ENCODE peak calls at places on chromosomes 16 and 17, in four cellular contexts. Y is pancreas, V is AG04449, E is natural killer cell. O is an unnamed sample.

GRCh38 chr17:2965621-2966275 is 97.7 kb downstream of the OR1D5 start:
- DNase-seq in Y (no peak), E (no peak), V (no peak), O (no peak)

GRCh38 chr16:87924937-87925670 is 11.2 kb downstream of the CA5A start:
- DNase-seq in E (no peak), Y (peak), V (no peak), O (no peak)

GRCh38 chr16:79110242-79110641 is 490.3 kb downstream of the MAF start:
- DNase-seq in E (no peak), V (no peak), Y (no peak), O (no peak)

GRCh38 chr17:80992077-80992947 is 671 bp downstream of the CHMP6 start:
- DNase-seq in V (no peak), E (no peak), Y (no peak), O (no peak)

GRCh38 chr17:62950067-62950466 is 16.0 kb upstream of the TANC2 start:
- DNase-seq in E (no peak), Y (peak), V (peak), O (peak)

GRCh38 chr16:71807905-71808592 is 585 bp downstream of the AP1G1 start:
- DNase-seq in E (no peak), V (no peak), Y (no peak), O (no peak)

GRCh38 chr16:82031116-82032084 is 3.7 kb upstream of the HSD17B2 start:
- DNase-seq in E (no peak), Y (no peak), V (no peak), O (peak)

GRCh38 chr16:24010440-24011089 is 174.8 kb downstream of the PRKCB start:
- DNase-seq in E (peak), V (peak), Y (peak), O (peak)

GRCh38 chr16:68200120-68200783 is 35.7 kb downstream of the ESRP2 start:
- DNase-seq in E (no peak), Y (no peak), V (no peak), O (no peak)

GRCh38 chr16:53457670-53458069 is 23.4 kb downstream of the RBL2 start:
- DNase-seq in E (peak), Y (no peak), V (no peak), O (no peak)

GRCh38 chr16:19419691-19420060 is 2.0 kb downstream of the TMC5 start:
- DNase-seq in Y (no peak), E (no peak), V (no peak), O (no peak)

GRCh38 chr16:85579883-85580607 is 33.1 kb upstream of the GSE1 start:
- DNase-seq in V (no peak), Y (no peak), E (no peak), O (no peak)

GRCh38 chr16:56311208-56312027 is 113.9 kb downstream of the AMFR start:
- DNase-seq in Y (no peak), E (no peak), V (no peak), O (no peak)

GRCh38 chr17:34163681-34164080 is 91.4 kb upstream of the CCL2 start:
- DNase-seq in Y (no peak), E (no peak), V (no peak), O (no peak)

GRCh38 chr17:8725881-8726280 is 18.8 kb downstream of the CCDC42 start:
- DNase-seq in E (no peak), Y (no peak), V (no peak), O (no peak)

GRCh38 chr16:87499189-87499486 is 6.3 kb upstream of the ZCCHC14 start:
- DNase-seq in E (no peak), Y (no peak), V (peak), O (peak)

GRCh38 chr16:68403704-68404103 is 44.6 kb downstream of the SMPD3 start:
- DNase-seq in V (no peak), E (no peak), Y (no peak), O (no peak)

GRCh38 chr17:42422412-42422957 is 571 bp downstream of the CAVIN1 start:
- DNase-seq in E (no peak), Y (no peak), V (no peak), O (no peak)

GRCh38 chr17:18259621-18260331 is 686 bp upstream of the MIEF2 start:
- DNase-seq in Y (no peak), E (no peak), V (no peak), O (no peak)

GRCh38 chr16:6300523-6300922 is 1032.1 kb upstream of the RBFOX1 start:
- DNase-seq in E (no peak), V (no peak), Y (no peak), O (no peak)

GRCh38 chr17:60160829-60161501 is 11.2 kb downstream of the CA4 start:
- DNase-seq in E (no peak), V (no peak), Y (no peak), O (no peak)

GRCh38 chr16:8594149-8594666 is 3.9 kb upstream of the TMEM114 start:
- DNase-seq in V (no peak), Y (no peak), E (no peak), O (no peak)
- TF ChIP-seq CTCF in V (no peak), Y (no peak), E (no peak), O (no peak)

DNA sequence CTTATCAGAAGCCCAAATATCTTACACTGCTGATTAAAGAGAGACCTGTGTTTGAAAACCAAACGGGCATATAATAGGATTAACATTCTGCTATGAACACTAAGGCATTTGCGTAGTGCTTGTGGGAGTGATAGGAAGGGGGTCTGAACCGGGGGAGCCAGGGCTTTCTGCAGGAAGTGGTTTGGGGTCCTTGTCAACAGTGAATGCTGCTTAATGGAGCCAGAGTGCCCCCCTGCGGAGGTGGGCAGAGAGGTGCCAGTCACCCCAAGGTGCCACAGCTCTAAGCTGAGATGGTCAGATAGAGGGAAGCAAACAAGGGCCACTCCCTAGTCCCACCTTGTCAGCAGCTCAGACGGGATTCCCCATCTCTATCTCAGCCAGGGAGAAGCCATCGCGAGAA is 17.6 kb downstream of the NAA60 start:
- DNase-seq in E (peak), Y (no peak), V (no peak), O (no peak)
- TF ChIP-seq CTCF in E (no peak), Y (no peak), V (no peak), O (no peak)

DNA sequence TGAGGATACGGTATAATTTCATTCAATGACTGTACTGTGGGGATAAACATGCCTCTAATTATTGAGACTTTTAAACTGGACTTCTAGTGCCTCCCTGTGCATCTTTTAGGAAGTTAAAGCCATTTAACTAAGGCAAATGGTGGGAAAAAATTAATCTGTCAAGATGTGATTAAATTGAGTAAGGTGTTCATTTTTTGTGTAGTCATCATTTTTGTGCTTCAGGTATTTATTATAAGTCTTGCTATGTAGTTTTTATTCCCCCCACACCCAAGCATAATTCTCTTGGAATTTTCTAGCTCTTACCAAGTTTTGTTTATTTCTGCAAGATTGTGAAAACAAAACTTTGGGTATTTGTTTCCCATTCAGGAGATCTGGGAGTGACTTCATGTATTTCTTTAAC is 10.2 kb downstream of the TAF15 start:
- DNase-seq in E (no peak), Y (no peak), V (no peak), O (no peak)
- TF ChIP-seq CTCF in E (no peak), Y (no peak), V (no peak), O (no peak)

GRCh38 chr16:26667271-26667703 is 399.4 kb upstream of the C16orf82 start:
- DNase-seq in E (no peak), V (no peak), Y (no peak), O (no peak)

GRCh38 chr16:26668026-26668425 is 398.7 kb upstream of the C16orf82 start:
- DNase-seq in E (no peak), Y (no peak), V (no peak), O (no peak)

GRCh38 chr16:26664086-26664485 is 402.6 kb upstream of the C16orf82 start:
- DNase-seq in V (no peak), E (no peak), Y (no peak), O (no peak)

GRCh38 chr16:26666486-26666885 is 400.2 kb upstream of the C16orf82 start:
- DNase-seq in E (no peak), Y (no peak), V (no peak), O (no peak)

GRCh38 chr16:26665166-26665939 is 401.4 kb upstream of the C16orf82 start:
- DNase-seq in E (no peak), V (no peak), Y (no peak), O (no peak)
- TF ChIP-seq CTCF in E (no peak), V (no peak), Y (no peak), O (no peak)

GRCh38 chr16:28823291-28823718 is 506 bp downstream of the ATXN2L start:
- DNase-seq in V (no peak), Y (no peak), E (no peak), O (no peak)

GRCh38 chr16:28824548-28824973 is 1.8 kb downstream of the ATXN2L start:
- DNase-seq in Y (no peak), V (no peak), E (no peak), O (no peak)

GRCh38 chr16:28822520-28823290 is at the start of gene ATXN2L:
- DNase-seq in E (peak), V (peak), Y (peak), O (peak)

GRCh38 chr16:28821874-28822519 is 802 bp upstream of the ATXN2L start:
- DNase-seq in V (no peak), Y (no peak), E (no peak), O (no peak)

DNA sequence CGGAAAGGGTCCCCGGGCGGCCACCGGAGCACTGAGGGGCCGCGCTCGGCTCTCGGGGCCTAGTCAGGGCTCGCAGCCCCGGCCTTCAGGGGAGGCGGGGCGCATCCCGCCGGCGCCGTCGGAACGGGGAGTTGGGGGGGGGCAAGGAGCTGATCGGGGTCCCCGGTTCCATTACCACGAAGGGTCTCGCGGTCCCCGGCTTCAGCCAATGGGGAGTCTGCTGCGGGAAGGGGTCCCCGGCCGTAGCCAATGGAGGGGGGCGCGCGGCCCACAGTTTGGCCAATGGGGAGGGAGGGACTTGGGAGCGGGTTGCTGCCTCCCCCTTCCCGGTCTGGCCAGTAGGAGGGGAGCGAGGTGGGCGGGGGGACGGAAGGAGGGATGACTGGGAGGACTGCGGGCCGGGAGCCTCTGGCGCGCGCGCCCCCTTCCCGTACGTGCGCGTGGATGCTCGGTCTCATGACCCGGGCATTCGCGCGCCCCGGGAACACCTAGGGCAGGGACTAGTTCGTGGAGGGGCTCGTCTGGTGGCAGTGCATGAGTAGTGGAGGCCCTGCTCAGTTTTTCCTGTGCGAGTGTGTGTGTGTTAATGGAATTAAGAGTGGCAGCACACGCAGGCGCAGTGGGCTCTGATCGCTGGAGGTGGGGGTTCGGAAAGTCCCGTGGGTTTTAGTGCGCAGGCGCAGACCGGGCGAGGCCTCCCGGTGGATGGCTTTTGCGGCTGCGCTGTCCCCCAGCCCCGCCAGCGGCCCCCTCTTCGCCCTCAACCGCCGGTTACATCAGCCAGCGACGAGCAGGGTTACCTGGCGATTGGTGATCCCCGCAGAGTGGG is 1.1 kb downstream of the ATXN2L start:
- DNase-seq in V (peak), Y (peak), E (peak), O (peak)
- TF ChIP-seq CTCF in V (peak), Y (peak), E (no peak), O (peak)

GRCh38 chr17:76706817-76707216 is 3.9 kb downstream of the MXRA7 start:
- DNase-seq in V (no peak), E (no peak), Y (no peak), O (no peak)

GRCh38 chr17:76710863-76711611 is at the start of gene MXRA7:
- DNase-seq in Y (peak), E (peak), V (no peak), O (no peak)

GRCh38 chr17:76709077-76709950 is 1.5 kb downstream of the MXRA7 start:
- DNase-seq in V (peak), E (no peak), Y (peak), O (peak)

GRCh38 chr17:76704799-76705198 is 6.0 kb downstream of the MXRA7 start:
- DNase-seq in E (no peak), V (no peak), Y (no peak), O (no peak)

DNA sequence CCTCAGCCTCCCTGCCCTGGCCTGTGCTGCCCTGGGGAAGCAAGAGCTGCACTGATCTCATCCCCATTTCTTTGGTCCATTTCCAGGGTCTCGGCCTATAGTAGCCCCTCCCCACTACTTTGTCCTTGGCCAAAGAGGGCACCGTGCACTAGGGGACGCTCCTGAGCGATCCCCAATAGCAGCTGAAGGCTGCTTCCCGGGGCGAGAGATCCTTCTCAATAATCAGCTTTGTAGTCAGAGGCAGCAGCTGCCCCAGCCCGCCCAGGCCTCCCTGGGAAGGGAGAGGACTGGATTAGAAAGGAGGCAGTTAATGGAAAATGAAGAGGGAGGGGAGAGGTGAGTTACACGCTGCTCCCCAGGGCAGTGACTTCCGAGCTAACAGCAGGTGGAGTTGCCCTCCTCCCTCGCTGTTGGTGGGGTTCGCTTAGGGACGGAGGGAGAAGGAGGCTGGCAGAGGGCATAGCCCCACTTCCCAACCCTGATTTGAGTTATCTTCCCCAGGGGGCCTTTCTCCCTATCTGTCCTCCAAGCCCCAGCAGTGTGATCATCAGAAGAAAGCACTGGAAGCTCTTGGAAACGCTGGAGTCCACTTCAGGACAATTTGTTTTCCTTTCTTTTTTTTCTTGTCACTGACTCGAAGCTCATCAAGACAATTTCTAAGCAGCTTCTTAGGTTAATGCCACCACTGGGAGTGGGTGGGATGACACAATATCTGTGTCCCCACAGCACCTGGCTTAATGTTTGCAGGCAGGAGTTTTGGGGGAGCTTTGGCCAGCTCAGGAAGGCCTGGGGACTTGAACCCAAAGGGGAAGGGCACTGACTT is 2.6 kb downstream of the MXRA7 start:
- DNase-seq in V (no peak), Y (no peak), E (no peak), O (no peak)
- TF ChIP-seq CTCF in V (no peak), Y (no peak), E (no peak), O (peak)

GRCh38 chr16:57422026-57422944 is 17.7 kb downstream of the CCL17 start:
- DNase-seq in E (no peak), Y (peak), V (peak), O (no peak)
- TF ChIP-seq CTCF in E (no peak), Y (peak), V (peak), O (peak)

DNA sequence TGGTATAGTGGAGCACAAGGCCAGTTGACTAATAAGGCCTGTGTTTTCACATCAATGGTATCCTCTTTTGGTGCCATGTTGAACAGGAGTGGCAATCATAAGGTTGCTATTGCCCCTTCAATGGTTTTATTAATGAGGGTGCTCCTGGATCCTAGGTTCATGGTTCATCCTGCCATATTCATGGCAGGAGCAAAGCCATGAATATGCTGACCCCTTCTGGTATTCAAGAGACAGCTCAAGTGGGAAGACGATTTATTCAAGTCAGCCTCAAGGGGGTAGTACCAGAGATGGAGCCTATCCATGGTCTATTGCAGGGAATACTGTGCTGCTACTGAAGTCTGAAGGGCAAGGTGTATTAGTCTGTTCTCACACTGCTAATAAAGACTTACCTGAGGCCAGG is 2.6 kb downstream of the ABCA9 start:
- DNase-seq in Y (no peak), V (no peak), E (no peak), O (no peak)
- TF ChIP-seq CTCF in Y (no peak), V (no peak), E (no peak), O (no peak)

DNA sequence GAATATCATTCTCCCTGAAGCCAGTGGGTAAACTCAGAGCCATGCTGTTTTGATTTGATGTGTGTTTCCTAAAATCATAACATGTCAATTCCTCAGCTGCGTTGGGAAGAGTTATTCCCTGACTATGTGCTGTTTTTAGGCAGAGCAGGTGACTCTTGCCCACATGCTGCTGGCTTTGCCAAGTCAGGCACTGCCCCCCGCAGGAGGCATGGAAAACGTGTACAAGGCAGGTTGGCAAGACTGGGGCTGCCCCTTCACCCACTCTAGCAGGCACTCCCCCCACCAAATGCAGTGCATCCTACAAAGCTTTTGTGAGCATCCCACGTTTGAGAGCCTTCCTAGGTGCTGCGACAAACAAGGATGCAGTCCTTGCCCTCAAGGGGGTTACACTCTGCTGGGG is 38.3 kb upstream of the NAT9 start:
- DNase-seq in V (no peak), Y (no peak), E (no peak), O (no peak)
- TF ChIP-seq CTCF in V (no peak), Y (no peak), E (no peak), O (no peak)

O was measured in AG09309.